ENCODE peak calls at places on chromosome 9, in four cellular contexts. O, C, P and R are unnamed samples.

GRCh38 chr9:82891321-82891720 is 171.6 kb downstream of the RASEF start:
- DNase-seq in P (no peak), C (no peak), O (no peak), R (no peak)

GRCh38 chr9:70407081-70407503 is 7.4 kb downstream of the KLF9 start:
- DNase-seq in O (peak), P (no peak), C (no peak), R (no peak)

GRCh38 chr9:126612813-126613641 is 701 bp upstream of the LMX1B start:
- DNase-seq in C (no peak), P (no peak), O (no peak), R (peak)

GRCh38 chr9:77997611-77998349 is 33.8 kb downstream of the GNAQ start:
- DNase-seq in P (no peak), O (no peak), C (no peak), R (no peak)

GRCh38 chr9:123335986-123336329 is 20.0 kb upstream of the CRB2 start:
- DNase-seq in P (no peak), C (no peak), O (no peak), R (no peak)

GRCh38 chr9:88953401-88954029 is 37.8 kb upstream of the S1PR3 start:
- DNase-seq in C (no peak), P (no peak), O (peak), R (no peak)

GRCh38 chr9:37262410-37262809 is 142.0 kb downstream of the ZCCHC7 start:
- DNase-seq in O (peak), P (no peak), C (peak), R (no peak)

GRCh38 chr9:16884952-16885513 is 14.6 kb upstream of the BNC2 start:
- DNase-seq in P (peak), O (peak), C (no peak), R (no peak)

GRCh38 chr9:86326536-86326935 is 27.7 kb downstream of the TUT7 start:
- DNase-seq in O (no peak), P (no peak), C (no peak), R (no peak)

GRCh38 chr9:123724211-123724831 is 205.6 kb downstream of the DENND1A start:
- DNase-seq in P (no peak), O (peak), C (peak), R (no peak)

GRCh38 chr9:31629292-31629691 is 755.2 kb upstream of the ACO1 start:
- DNase-seq in O (no peak), C (no peak), P (no peak), R (no peak)

GRCh38 chr9:131642496-131643083 is 97.3 kb downstream of the PRRT1B start:
- DNase-seq in P (no peak), C (peak), O (no peak), R (no peak)

GRCh38 chr9:122318284-122318683 is 52.5 kb upstream of the PTGS1 start:
- DNase-seq in C (no peak), P (no peak), O (peak), R (no peak)

GRCh38 chr9:15268317-15268716 is 38.7 kb downstream of the TTC39B start:
- DNase-seq in P (no peak), O (peak), C (no peak), R (no peak)

GRCh38 chr9:126148523-126148870 is 178.1 kb upstream of the MVB12B start:
- DNase-seq in C (no peak), P (no peak), O (no peak), R (no peak)

GRCh38 chr9:15735083-15735974 is 182.5 kb downstream of the CCDC171 start:
- DNase-seq in O (peak), P (no peak), C (no peak), R (no peak)

GRCh38 chr9:125074976-125075375 is 68.4 kb downstream of the SCAI start:
- DNase-seq in P (no peak), C (no peak), O (peak), R (no peak)

GRCh38 chr9:21160178-21160577 is 6.3 kb downstream of the IFNA21 start:
- DNase-seq in C (peak), P (peak), O (peak), R (no peak)

GRCh38 chr9:27528886-27529315 is 713 bp downstream of the MOB3B start:
- DNase-seq in C (peak), P (peak), O (no peak), R (peak)

GRCh38 chr9:110021891-110022290 is 186.1 kb downstream of the C9orf152 start:
- DNase-seq in P (no peak), C (peak), O (no peak), R (no peak)

GRCh38 chr9:134358026-134358967 is 32.0 kb downstream of the RXRA start:
- DNase-seq in C (no peak), O (no peak), P (no peak), R (no peak)

GRCh38 chr9:16705121-16705604 is 165.3 kb downstream of the BNC2 start:
- DNase-seq in O (peak), C (no peak), P (no peak), R (no peak)

GRCh38 chr9:38641985-38642864 is 21.8 kb upstream of the ANKRD18A start:
- DNase-seq in P (no peak), C (peak), O (peak), R (no peak)

GRCh38 chr9:107491081-107492053 is 1.8 kb upstream of the KLF4 start:
- DNase-seq in O (peak), C (no peak), P (no peak), R (peak)

GRCh38 chr9:126989847-126990821 is 75.6 kb downstream of the RALGPS1 start:
- DNase-seq in C (no peak), P (no peak), O (peak), R (no peak)

GRCh38 chr9:91930475-91930874 is 19.6 kb downstream of the ROR2 start:
- DNase-seq in O (peak), C (no peak), P (no peak), R (no peak)

GRCh38 chr9:108521063-108521462 is 334.7 kb downstream of the ACTL7B start:
- DNase-seq in C (no peak), P (no peak), O (peak), R (no peak)

GRCh38 chr9:133073264-133074000 is 11.7 kb downstream of the CEL start:
- DNase-seq in O (no peak), C (no peak), P (no peak), R (no peak)

GRCh38 chr9:14344846-14345585 is 31.1 kb upstream of the NFIB start:
- DNase-seq in P (no peak), C (no peak), O (no peak), R (no peak)

GRCh38 chr9:120876842-120877240 is at the start of gene PHF19:
- DNase-seq in C (no peak), P (no peak), O (peak), R (no peak)

GRCh38 chr9:85610074-85610855 is 131.5 kb downstream of the AGTPBP1 start:
- DNase-seq in O (peak), C (peak), P (no peak), R (no peak)

GRCh38 chr9:114287001-114287762 is 35.7 kb upstream of the ORM1 start:
- DNase-seq in P (no peak), O (no peak), C (no peak), R (no peak)

GRCh38 chr9:114286146-114286679 is 36.7 kb upstream of the ORM1 start:
- DNase-seq in P (no peak), O (no peak), C (no peak), R (peak)

GRCh38 chr9:114284316-114285060 is 38.4 kb upstream of the ORM1 start:
- DNase-seq in C (no peak), P (no peak), O (no peak), R (peak)

GRCh38 chr9:114283551-114284111 is 39.3 kb upstream of the ORM1 start:
- DNase-seq in O (no peak), P (no peak), C (no peak), R (peak)

DNA sequence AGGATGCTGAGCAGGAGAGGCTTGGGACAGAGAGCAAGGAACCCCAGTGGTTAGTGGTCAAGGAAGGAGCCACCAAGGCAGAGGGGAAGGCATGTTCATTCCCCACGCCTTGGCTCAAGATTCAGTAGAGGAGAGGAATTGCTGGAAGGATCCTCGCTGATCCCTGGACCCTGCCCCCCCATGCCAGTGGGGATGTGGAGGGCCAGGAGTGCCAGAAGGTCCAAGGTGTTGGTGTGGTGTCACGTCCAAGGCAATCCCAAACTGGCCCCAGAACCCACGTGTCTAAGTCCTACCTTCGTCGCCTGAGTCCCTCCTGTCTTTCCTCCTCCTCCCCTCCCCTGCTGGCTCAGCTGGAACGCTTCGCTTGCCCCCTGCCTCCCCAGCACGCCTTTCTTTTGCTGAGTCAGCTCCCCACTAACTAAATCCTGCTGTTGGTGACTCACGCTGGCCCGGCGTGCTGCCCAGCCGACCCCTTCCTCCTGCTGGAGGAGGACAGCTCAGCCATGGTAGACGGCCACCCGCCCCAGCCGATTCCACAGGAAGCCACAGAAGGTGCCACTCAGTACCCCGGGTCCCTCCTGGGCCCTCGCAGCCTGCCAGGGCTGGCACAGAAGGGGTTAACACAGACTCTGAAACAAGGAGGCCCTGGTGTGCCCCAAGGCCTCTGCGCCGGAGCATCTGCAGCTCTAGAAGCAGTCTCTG is 37.6 kb upstream of the ORM1 start:
- DNase-seq in P (no peak), O (peak), C (no peak), R (peak)
- TF ChIP-seq CTCF in P (no peak), O (no peak), C (no peak), R (no peak)

DNA sequence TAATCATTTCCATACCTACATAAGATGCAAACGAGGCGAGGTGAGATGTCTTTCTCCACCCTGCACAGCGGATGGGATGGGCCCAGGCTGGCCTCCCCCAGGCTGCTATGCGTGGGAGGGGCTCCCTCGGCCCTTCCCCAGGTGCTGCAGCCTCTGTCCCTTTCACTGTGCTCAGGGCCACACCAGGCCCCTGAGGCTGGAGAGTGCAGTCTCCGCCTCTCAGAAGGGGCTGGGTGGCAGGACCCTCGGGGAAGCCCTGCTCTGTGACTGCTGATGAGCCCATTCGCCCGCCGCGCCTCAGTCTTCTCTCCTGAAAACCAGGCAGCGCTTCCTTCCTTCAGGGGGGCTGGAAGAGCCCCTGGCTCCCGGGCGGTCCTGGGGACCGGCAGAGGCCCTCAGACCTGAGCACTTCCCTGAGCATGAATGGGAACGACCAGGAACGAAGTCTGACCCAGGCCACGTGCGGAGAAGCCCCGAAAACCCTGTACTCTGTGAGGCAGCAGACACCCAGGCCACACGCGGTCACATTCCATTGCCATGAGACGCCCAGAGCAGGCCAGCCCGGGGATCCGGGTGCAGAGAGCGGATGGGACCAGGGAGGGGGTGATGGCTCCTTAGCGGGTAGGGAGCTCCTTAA is 21.9 kb upstream of the NOTCH1 start:
- DNase-seq in O (peak), P (no peak), C (no peak), R (no peak)
- TF ChIP-seq CTCF in O (no peak), P (no peak), C (no peak), R (no peak)

GRCh38 chr9:80885894-80886293 is 803.5 kb downstream of the TLE1 start:
- DNase-seq in O (peak), P (no peak), C (no peak), R (no peak)
- TF ChIP-seq CTCF in O (peak), P (no peak), C (no peak), R (no peak)

DNA sequence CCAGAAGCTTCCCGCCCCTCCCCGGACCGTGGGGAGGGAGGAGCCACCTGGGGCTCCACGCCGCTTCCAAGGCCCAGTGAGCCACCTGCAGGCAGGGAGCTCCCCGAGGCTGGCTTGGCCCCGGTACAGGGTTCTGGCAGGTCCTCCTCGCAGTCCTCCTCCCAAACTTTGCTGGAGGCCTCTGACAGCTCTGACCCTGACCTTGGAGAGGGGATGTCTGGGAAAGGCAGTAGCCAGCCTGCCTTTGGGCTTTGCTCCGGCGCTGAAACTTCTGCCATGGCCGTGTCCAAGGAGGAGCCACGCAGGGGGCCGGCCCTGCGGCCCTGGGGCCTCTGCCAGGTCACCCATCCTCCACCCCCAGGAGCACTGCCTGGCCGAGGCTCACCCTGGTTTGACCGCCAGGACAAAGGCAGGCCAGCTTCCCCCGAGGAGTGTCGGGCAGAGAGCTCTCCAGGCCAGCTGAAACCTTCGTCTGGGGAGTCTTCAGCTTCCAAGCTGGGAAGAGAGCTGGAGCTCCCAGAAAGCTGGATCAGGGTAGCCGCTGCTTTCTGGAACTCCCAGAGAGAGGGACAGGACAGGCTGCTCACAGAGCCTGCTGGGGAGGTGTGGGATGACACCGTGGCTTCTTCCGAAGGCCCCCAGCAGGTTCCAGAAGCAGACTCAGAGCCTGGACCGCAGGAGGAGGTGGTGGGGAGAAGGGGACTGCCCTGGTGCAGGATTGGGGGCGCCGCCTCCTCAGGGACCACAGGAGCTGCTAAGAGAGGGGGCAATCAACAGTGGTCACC is 9.0 kb upstream of the QSOX2 start:
- DNase-seq in P (no peak), C (no peak), O (peak), R (no peak)
- TF ChIP-seq CTCF in P (no peak), C (no peak), O (no peak), R (no peak)

DNA sequence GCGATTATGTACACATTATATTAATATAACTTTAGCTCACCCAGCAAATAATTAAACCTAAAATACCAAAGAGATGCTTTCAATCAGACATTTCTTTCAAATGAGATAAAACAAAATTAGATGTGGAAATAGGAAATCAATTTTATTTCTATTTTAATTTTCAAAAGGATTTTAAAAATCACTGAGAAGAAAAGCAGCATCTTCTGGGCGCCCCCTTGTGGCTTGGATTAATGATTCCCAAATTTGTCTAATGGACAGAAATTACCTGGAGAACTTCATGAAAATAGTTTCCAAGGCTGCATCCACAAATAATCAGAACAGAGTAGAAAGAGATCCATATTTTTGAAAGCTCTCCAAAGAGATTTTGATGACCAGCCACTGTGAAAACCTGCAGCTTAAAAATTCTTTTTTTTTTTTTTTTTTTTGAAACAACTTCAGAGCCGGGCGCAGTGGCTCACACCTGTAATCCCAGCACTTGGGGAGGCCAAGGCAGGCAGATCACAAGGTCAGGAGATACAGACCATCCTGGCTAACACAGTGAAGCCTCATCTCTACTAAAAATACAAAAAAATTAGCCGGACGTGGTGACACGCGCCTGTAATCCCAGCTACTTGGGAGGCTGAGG is 50.9 kb upstream of the CEMIP2 start:
- DNase-seq in O (peak), C (peak), P (peak), R (no peak)
- TF ChIP-seq CTCF in O (peak), C (peak), P (peak), R (peak)

DNA sequence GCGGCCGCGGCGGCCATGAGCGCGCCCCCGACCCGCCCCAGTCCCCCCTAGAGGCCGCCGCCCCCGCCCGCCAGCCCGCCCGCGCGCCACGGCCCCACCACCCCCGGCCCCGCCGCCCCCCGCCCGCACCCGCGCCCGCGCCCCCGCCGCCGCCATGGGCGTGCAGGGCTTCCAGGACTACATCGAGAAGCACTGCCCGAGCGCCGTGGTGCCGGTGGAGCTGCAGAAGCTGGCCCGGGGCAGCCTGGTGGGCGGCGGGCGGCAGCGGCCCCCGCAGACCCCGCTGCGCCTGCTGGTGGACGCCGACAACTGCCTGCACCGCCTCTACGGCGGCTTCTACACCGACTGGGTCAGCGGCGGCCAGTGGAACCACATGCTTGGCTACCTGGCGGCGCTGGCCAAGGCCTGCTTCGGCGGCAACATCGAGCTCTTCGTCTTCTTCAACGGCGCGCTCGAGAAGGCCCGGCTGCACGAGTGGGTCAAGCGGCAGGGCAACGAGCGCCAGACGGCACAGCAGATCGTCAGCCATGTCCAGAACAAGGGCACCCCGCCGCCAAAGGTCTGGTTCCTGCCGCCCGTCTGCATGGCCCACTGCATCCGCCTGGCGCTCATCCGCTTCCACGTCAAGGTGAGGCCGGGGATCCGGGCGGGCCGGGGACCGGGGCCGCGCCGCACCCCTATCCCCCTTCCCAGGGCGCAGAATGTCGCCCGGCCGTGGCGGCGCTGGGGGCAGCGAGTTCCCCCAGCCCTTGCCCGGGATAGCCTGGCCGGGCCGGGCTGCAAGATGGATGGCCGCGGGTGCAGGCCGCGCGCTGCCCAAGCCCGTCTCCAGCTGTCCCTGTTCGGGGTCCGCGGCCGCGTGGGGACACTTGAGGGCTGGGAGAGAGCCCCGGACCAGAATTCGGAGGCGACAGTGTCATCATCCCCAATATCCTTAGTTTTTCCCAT is 551 bp downstream of the FAM120A start:
- DNase-seq in P (peak), O (no peak), C (peak), R (peak)
- TF ChIP-seq CTCF in P (no peak), O (no peak), C (peak), R (no peak)

DNA sequence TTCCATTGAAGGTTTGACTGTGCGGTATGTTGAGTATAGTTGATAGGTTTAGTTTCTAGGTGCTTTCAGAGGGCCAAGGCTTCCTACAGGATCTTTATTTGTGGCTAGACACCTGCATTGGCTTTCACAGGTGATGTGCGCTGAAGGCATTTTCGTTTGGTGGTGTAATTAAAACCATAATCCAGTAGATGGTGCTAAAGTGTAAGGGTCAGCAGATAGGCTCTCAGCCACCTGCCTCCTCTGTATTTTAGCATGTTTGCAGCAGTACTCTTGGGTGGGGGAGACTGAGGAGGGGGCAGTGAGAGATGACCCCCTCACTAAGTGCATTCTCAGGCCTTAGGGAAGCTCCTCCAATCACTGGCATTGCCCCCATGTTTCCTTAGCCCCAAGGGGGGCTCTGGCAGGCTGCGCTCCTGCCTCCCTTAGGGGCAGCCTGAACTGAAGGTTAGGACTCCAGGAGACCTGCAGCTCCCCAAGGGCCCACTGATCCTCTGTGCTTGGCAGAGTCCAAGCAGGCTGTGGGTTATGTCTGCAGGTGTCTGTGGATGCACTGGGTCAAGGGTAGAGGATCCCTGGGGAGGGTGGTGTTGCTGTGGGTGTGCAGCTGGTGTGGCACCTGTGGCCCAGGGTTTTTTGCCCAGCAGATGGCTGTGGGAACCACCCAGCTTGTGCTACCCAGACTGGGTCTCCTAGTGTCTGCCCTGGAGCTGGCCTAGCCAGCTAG is 23.4 kb downstream of the CDK20 start:
- DNase-seq in P (no peak), O (peak), C (peak), R (no peak)
- TF ChIP-seq CTCF in P (peak), O (peak), C (peak), R (peak)